ENCODE peak calls at places on chromosomes 1 and 21, in six cellular contexts. One of them, this sample, is unnamed.

GRCh38 chr1:30447701-30448100 is 275.7 kb downstream of the MATN1 start:
- DNase-seq in OCI-LY7: no peak
- DNase-seq in neuronal stem cell: no peak
- DNase-seq in GM23248: no peak
- DNase-seq in PC-3: no peak
- DNase-seq in Karpas-422: no peak
- DNase-seq in this sample: no peak

GRCh38 chr1:5333326-5333725 is 658.9 kb downstream of the NPHP4 start:
- DNase-seq in OCI-LY7: no peak
- DNase-seq in neuronal stem cell: no peak
- DNase-seq in GM23248: no peak
- DNase-seq in PC-3: no peak
- DNase-seq in Karpas-422: no peak
- DNase-seq in this sample: no peak

GRCh38 chr1:226526801-226527595 is 21.6 kb upstream of the STUM start:
- DNase-seq in OCI-LY7: peak
- DNase-seq in neuronal stem cell: peak
- DNase-seq in GM23248: peak
- DNase-seq in PC-3: peak
- DNase-seq in Karpas-422: peak
- DNase-seq in this sample: peak

GRCh38 chr21:26447932-26448331 is 125.2 kb downstream of the CYYR1 start:
- DNase-seq in OCI-LY7: no peak
- DNase-seq in neuronal stem cell: no peak
- DNase-seq in GM23248: no peak
- DNase-seq in PC-3: no peak
- DNase-seq in Karpas-422: no peak
- DNase-seq in this sample: no peak

GRCh38 chr21:35127851-35128250 is 78.7 kb upstream of the RUNX1 start:
- DNase-seq in OCI-LY7: no peak
- DNase-seq in neuronal stem cell: no peak
- DNase-seq in GM23248: peak
- DNase-seq in PC-3: peak
- DNase-seq in Karpas-422: no peak
- DNase-seq in this sample: no peak

GRCh38 chr1:101566883-101567538 is 330.2 kb downstream of the S1PR1 start:
- DNase-seq in OCI-LY7: no peak
- DNase-seq in neuronal stem cell: no peak
- DNase-seq in GM23248: no peak
- DNase-seq in PC-3: peak
- DNase-seq in Karpas-422: no peak
- DNase-seq in this sample: no peak

GRCh38 chr1:111852216-111852615 is 96.5 kb downstream of the DDX20 start:
- DNase-seq in OCI-LY7: no peak
- DNase-seq in neuronal stem cell: no peak
- DNase-seq in GM23248: no peak
- DNase-seq in PC-3: no peak
- DNase-seq in Karpas-422: no peak
- DNase-seq in this sample: peak

GRCh38 chr1:116002781-116003455 is 26.6 kb downstream of the SLC22A15 start:
- DNase-seq in OCI-LY7: no peak
- DNase-seq in neuronal stem cell: no peak
- DNase-seq in GM23248: no peak
- DNase-seq in PC-3: no peak
- DNase-seq in Karpas-422: no peak
- DNase-seq in this sample: no peak

GRCh38 chr1:235652364-235652763 is 2.8 kb upstream of the GNG4 start:
- DNase-seq in OCI-LY7: no peak
- DNase-seq in neuronal stem cell: no peak
- DNase-seq in GM23248: no peak
- DNase-seq in PC-3: no peak
- DNase-seq in Karpas-422: no peak
- DNase-seq in this sample: no peak

GRCh38 chr1:211589782-211590721 is 11.1 kb upstream of the SLC30A1 start:
- DNase-seq in OCI-LY7: no peak
- DNase-seq in neuronal stem cell: no peak
- DNase-seq in GM23248: peak
- DNase-seq in PC-3: no peak
- DNase-seq in Karpas-422: peak
- DNase-seq in this sample: no peak

GRCh38 chr1:25550155-25550506 is 6.7 kb downstream of the LDLRAP1 start:
- DNase-seq in OCI-LY7: no peak
- DNase-seq in neuronal stem cell: no peak
- DNase-seq in GM23248: peak
- DNase-seq in PC-3: no peak
- DNase-seq in Karpas-422: no peak
- DNase-seq in this sample: no peak

GRCh38 chr1:152167835-152168534 is 9.0 kb upstream of the RPTN start:
- DNase-seq in OCI-LY7: no peak
- DNase-seq in neuronal stem cell: no peak
- DNase-seq in GM23248: peak
- DNase-seq in PC-3: peak
- DNase-seq in Karpas-422: no peak
- DNase-seq in this sample: no peak

GRCh38 chr1:222068937-222069336 is 327.0 kb upstream of the DUSP10 start:
- DNase-seq in OCI-LY7: no peak
- DNase-seq in neuronal stem cell: no peak
- DNase-seq in GM23248: peak
- DNase-seq in PC-3: peak
- DNase-seq in Karpas-422: no peak
- DNase-seq in this sample: no peak

GRCh38 chr1:16981269-16981849 is 939 bp upstream of the MFAP2 start:
- DNase-seq in OCI-LY7: no peak
- DNase-seq in neuronal stem cell: no peak
- DNase-seq in GM23248: peak
- DNase-seq in PC-3: peak
- DNase-seq in Karpas-422: no peak
- DNase-seq in this sample: no peak

GRCh38 chr1:242132446-242132845 is 133.5 kb upstream of the MAP1LC3C start:
- DNase-seq in OCI-LY7: no peak
- DNase-seq in neuronal stem cell: no peak
- DNase-seq in GM23248: no peak
- DNase-seq in PC-3: no peak
- DNase-seq in Karpas-422: no peak
- DNase-seq in this sample: no peak

GRCh38 chr1:161071886-161072371 is 2.2 kb upstream of the ARHGAP30 start:
- DNase-seq in OCI-LY7: peak
- DNase-seq in neuronal stem cell: no peak
- DNase-seq in GM23248: peak
- DNase-seq in PC-3: peak
- DNase-seq in Karpas-422: peak
- DNase-seq in this sample: peak

GRCh38 chr1:107620753-107621152 is 344.2 kb downstream of the VAV3 start:
- DNase-seq in OCI-LY7: peak
- DNase-seq in neuronal stem cell: no peak
- DNase-seq in GM23248: no peak
- DNase-seq in PC-3: no peak
- DNase-seq in Karpas-422: no peak
- DNase-seq in this sample: no peak

GRCh38 chr1:156291226-156292061 is 4.0 kb downstream of the GLMP start:
- DNase-seq in OCI-LY7: no peak
- DNase-seq in neuronal stem cell: peak
- DNase-seq in GM23248: peak
- DNase-seq in PC-3: peak
- DNase-seq in Karpas-422: peak
- DNase-seq in this sample: peak

GRCh38 chr1:201542166-201543045 is 3.5 kb downstream of the NAV1 start:
- DNase-seq in OCI-LY7: no peak
- DNase-seq in neuronal stem cell: no peak
- DNase-seq in GM23248: peak
- DNase-seq in PC-3: peak
- DNase-seq in Karpas-422: peak
- DNase-seq in this sample: no peak

GRCh38 chr1:205274041-205274691 is 46.4 kb downstream of the TMCC2 start:
- DNase-seq in OCI-LY7: peak
- DNase-seq in neuronal stem cell: no peak
- DNase-seq in GM23248: no peak
- DNase-seq in PC-3: no peak
- DNase-seq in Karpas-422: no peak
- DNase-seq in this sample: no peak

GRCh38 chr1:111110197-111110899 is 29.5 kb downstream of the DRAM2 start:
- DNase-seq in OCI-LY7: no peak
- DNase-seq in neuronal stem cell: no peak
- DNase-seq in GM23248: no peak
- DNase-seq in PC-3: no peak
- DNase-seq in Karpas-422: no peak
- DNase-seq in this sample: no peak

DNA sequence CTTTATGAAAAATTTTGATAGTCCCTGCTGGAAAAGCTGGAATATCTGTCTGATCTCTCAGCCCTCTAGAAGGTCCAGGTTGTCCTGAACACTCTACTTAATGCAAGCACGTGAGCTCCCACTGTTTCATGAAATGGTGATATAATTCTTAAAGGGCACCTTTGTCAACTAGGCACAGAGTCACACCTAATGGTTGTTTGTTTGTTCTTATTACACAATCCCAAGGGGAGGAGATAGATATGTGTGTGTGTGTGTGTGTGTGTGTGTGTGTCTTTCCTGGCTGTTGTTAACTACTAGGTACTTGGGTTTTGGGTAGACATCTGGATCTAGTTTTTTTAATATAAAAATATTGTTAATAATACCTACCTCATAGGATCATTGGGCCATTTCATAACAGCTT is 63.9 kb downstream of the GRIK1 start:
- DNase-seq in OCI-LY7: no peak
- DNase-seq in neuronal stem cell: no peak
- DNase-seq in GM23248: no peak
- DNase-seq in PC-3: no peak
- DNase-seq in Karpas-422: no peak
- DNase-seq in this sample: no peak
- H2AFZ ChIP-seq in OCI-LY7: no peak
- H2AFZ ChIP-seq in neuronal stem cell: no peak
- H2AFZ ChIP-seq in GM23248: no peak
- H2AFZ ChIP-seq in PC-3: no peak
- H2AFZ ChIP-seq in Karpas-422: no peak
- H2AFZ ChIP-seq in this sample: peak

GRCh38 chr1:244863491-244864252 is 671 bp downstream of the HNRNPU start:
- DNase-seq in OCI-LY7: peak
- DNase-seq in neuronal stem cell: no peak
- DNase-seq in GM23248: no peak
- DNase-seq in PC-3: no peak
- DNase-seq in Karpas-422: no peak
- DNase-seq in this sample: no peak

GRCh38 chr1:244862699-244863490 is 1.4 kb downstream of the HNRNPU start:
- DNase-seq in OCI-LY7: peak
- DNase-seq in neuronal stem cell: peak
- DNase-seq in GM23248: peak
- DNase-seq in PC-3: peak
- DNase-seq in Karpas-422: peak
- DNase-seq in this sample: peak

GRCh38 chr1:244865028-244865371 is 657 bp upstream of the HNRNPU start:
- DNase-seq in OCI-LY7: no peak
- DNase-seq in neuronal stem cell: no peak
- DNase-seq in GM23248: peak
- DNase-seq in PC-3: no peak
- DNase-seq in Karpas-422: peak
- DNase-seq in this sample: peak

GRCh38 chr1:244865820-244866219 is 1.5 kb upstream of the HNRNPU start:
- DNase-seq in OCI-LY7: no peak
- DNase-seq in neuronal stem cell: no peak
- DNase-seq in GM23248: no peak
- DNase-seq in PC-3: no peak
- DNase-seq in Karpas-422: no peak
- DNase-seq in this sample: no peak

DNA sequence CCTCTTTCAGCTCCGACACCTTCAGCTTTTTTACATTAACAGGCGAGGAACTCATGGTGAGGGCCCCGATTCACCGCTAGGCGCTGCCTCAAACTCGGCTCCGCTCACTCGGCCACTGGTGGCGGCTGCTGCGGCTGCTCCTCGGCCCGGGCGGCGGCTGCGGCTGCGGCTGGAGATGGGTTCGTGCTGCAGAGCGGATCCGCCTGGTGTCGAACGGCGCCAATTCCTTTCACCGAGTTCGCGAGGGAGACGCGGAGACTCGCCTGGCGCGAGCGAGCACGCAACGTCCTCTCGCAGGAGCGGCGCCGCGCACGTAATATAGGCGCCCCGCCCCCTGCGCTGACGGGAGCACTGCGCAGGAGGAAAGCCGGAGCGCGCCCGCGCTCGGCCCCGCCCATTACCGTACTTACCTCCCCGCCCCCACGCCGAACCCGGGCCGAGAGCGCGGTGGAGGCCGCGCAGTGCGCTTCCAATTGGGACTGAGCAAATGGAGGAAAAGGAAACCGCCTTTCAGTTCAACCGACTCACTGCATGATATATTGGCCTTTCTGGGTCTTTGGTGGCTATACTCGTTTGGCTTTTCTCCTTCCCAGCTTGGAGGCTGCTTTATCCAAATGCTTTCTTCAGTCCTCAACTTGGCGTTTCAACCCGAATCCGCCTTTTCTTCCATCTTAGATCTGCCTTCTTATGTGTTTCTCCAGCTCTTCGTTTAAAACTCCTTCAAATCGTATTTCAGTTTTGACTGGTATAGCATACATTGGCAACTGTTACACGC is at the start of gene HNRNPU:
- DNase-seq in OCI-LY7: peak
- DNase-seq in neuronal stem cell: peak
- DNase-seq in GM23248: peak
- DNase-seq in PC-3: peak
- DNase-seq in Karpas-422: peak
- DNase-seq in this sample: peak
- H2AFZ ChIP-seq in OCI-LY7: peak
- H2AFZ ChIP-seq in neuronal stem cell: peak
- H2AFZ ChIP-seq in GM23248: peak
- H2AFZ ChIP-seq in PC-3: peak
- H2AFZ ChIP-seq in Karpas-422: peak
- H2AFZ ChIP-seq in this sample: peak

GRCh38 chr1:26862781-26863676 is at the start of gene SFN:
- DNase-seq in OCI-LY7: peak
- DNase-seq in neuronal stem cell: no peak
- DNase-seq in GM23248: no peak
- DNase-seq in PC-3: peak
- DNase-seq in Karpas-422: peak
- DNase-seq in this sample: peak
- H2AFZ ChIP-seq in OCI-LY7: peak
- H2AFZ ChIP-seq in neuronal stem cell: peak
- H2AFZ ChIP-seq in GM23248: peak
- H2AFZ ChIP-seq in PC-3: peak
- H2AFZ ChIP-seq in Karpas-422: peak
- H2AFZ ChIP-seq in this sample: no peak

GRCh38 chr1:1435911-1436633 is 582 bp downstream of the VWA1 start:
- DNase-seq in OCI-LY7: no peak
- DNase-seq in neuronal stem cell: no peak
- DNase-seq in GM23248: no peak
- DNase-seq in PC-3: no peak
- DNase-seq in Karpas-422: no peak
- DNase-seq in this sample: no peak

GRCh38 chr1:1434812-1435093 is 737 bp upstream of the VWA1 start:
- DNase-seq in OCI-LY7: no peak
- DNase-seq in neuronal stem cell: no peak
- DNase-seq in GM23248: no peak
- DNase-seq in PC-3: no peak
- DNase-seq in Karpas-422: no peak
- DNase-seq in this sample: no peak

GRCh38 chr1:1436634-1437032 is 1.1 kb downstream of the VWA1 start:
- DNase-seq in OCI-LY7: no peak
- DNase-seq in neuronal stem cell: no peak
- DNase-seq in GM23248: no peak
- DNase-seq in PC-3: no peak
- DNase-seq in Karpas-422: no peak
- DNase-seq in this sample: no peak

GRCh38 chr1:1434131-1434811 is 1.2 kb upstream of the VWA1 start:
- DNase-seq in OCI-LY7: no peak
- DNase-seq in neuronal stem cell: no peak
- DNase-seq in GM23248: no peak
- DNase-seq in PC-3: no peak
- DNase-seq in Karpas-422: no peak
- DNase-seq in this sample: peak

GRCh38 chr1:1435094-1435903 is at the start of gene VWA1:
- DNase-seq in OCI-LY7: no peak
- DNase-seq in neuronal stem cell: no peak
- DNase-seq in GM23248: peak
- DNase-seq in PC-3: peak
- DNase-seq in Karpas-422: no peak
- DNase-seq in this sample: peak
- H2AFZ ChIP-seq in OCI-LY7: no peak
- H2AFZ ChIP-seq in neuronal stem cell: peak
- H2AFZ ChIP-seq in GM23248: peak
- H2AFZ ChIP-seq in PC-3: peak
- H2AFZ ChIP-seq in Karpas-422: no peak
- H2AFZ ChIP-seq in this sample: no peak

This sample was measured in neural progenitor cell.